ENCODE peak calls at places on chromosomes 6 and 20, in seven cellular contexts. H, X, D, B, K, G and L are unnamed samples.

GRCh38 chr6:160337301-160337700 is 10.9 kb upstream of the SLC22A3 start:
- DNase-seq in H (peak; percentile 72), X (peak; percentile 76), D (no peak), B (no peak), K (no peak), G (no peak), L (no peak)

GRCh38 chr6:131125431-131125830 is 9.8 kb upstream of the AKAP7 start:
- DNase-seq in H (peak; percentile 37), X (no peak), D (no peak), B (no peak), K (no peak), G (no peak), L (no peak)

GRCh38 chr20:53291548-53291947 is 302.1 kb downstream of the ZNF217 start:
- DNase-seq in H (peak; percentile 43), X (no peak), D (no peak), B (no peak), K (no peak), G (no peak), L (no peak)

GRCh38 chr20:5316188-5317158 is at the start of gene PROKR2:
- DNase-seq in H (no peak), X (peak; percentile 23), D (no peak), B (no peak), K (no peak), G (no peak), L (no peak)

GRCh38 chr6:37626915-37627314 is 70.8 kb downstream of the MDGA1 start:
- DNase-seq in H (no peak), X (no peak), D (no peak), B (no peak), K (no peak), G (no peak), L (no peak)

GRCh38 chr20:62907377-62908317 is 18.7 kb downstream of the DIDO1 start:
- DNase-seq in H (no peak), X (no peak), D (no peak), B (no peak), K (no peak), G (no peak), L (peak; percentile 52)

GRCh38 chr6:44572346-44572745 is 184.8 kb downstream of the CDC5L start:
- DNase-seq in H (no peak), X (no peak), D (no peak), B (no peak), K (no peak), G (no peak), L (no peak)

GRCh38 chr6:137882225-137882961 is 15.3 kb downstream of the TNFAIP3 start:
- DNase-seq in H (no peak), X (peak; percentile 44), D (peak; percentile 47), B (no peak), K (no peak), G (no peak), L (peak; percentile 64)

GRCh38 chr20:61583356-61583755 is 331.3 kb downstream of the CDH4 start:
- DNase-seq in H (no peak), X (no peak), D (no peak), B (no peak), K (no peak), G (no peak), L (no peak)

GRCh38 chr6:3323696-3324261 is 65.0 kb downstream of the PSMG4 start:
- DNase-seq in H (no peak), X (no peak), D (no peak), B (no peak), K (no peak), G (no peak), L (no peak)

GRCh38 chr6:138485586-138486248 is 13.6 kb downstream of the NHSL1 start:
- DNase-seq in H (no peak), X (no peak), D (no peak), B (no peak), K (no peak), G (no peak), L (no peak)

GRCh38 chr20:11140359-11140758 is 466.6 kb upstream of the JAG1 start:
- DNase-seq in H (peak; percentile 96), X (peak; percentile 98), D (no peak), B (no peak), K (no peak), G (no peak), L (no peak)

GRCh38 chr6:57013501-57013900 is 33.0 kb upstream of the KIAA1586 start:
- DNase-seq in H (peak; percentile 89), X (peak; percentile 65), D (no peak), B (no peak), K (no peak), G (no peak), L (no peak)

GRCh38 chr6:110813338-110813737 is 1.9 kb downstream of the CDK19 start:
- DNase-seq in H (no peak), X (no peak), D (no peak), B (no peak), K (no peak), G (no peak), L (no peak)

GRCh38 chr20:21521596-21522478 is 8.0 kb upstream of the NKX2-2 start:
- DNase-seq in H (no peak), X (no peak), D (no peak), B (no peak), K (no peak), G (no peak), L (no peak)

GRCh38 chr6:79146426-79146825 is 68.4 kb upstream of the PHIP start:
- DNase-seq in H (no peak), X (no peak), D (no peak), B (no peak), K (no peak), G (no peak), L (no peak)

GRCh38 chr6:157800420-157801237 is 22.4 kb upstream of the SNX9 start:
- DNase-seq in H (peak; percentile 57), X (peak; percentile 68), D (no peak), B (no peak), K (no peak), G (no peak), L (no peak)

GRCh38 chr6:132161283-132161682 is 210.1 kb upstream of the CCN2 start:
- DNase-seq in H (peak; percentile 62), X (peak; percentile 40), D (no peak), B (no peak), K (no peak), G (no peak), L (no peak)

GRCh38 chr6:63802606-63803206 is 167.1 kb downstream of the PHF3 start:
- DNase-seq in H (peak; percentile 51), X (no peak), D (no peak), B (no peak), K (no peak), G (no peak), L (no peak)

GRCh38 chr6:161422710-161423109 is 148.8 kb upstream of the AGPAT4 start:
- DNase-seq in H (peak; percentile 64), X (peak; percentile 27), D (no peak), B (no peak), K (no peak), G (no peak), L (no peak)

GRCh38 chr20:4563534-4563933 is 158.2 kb upstream of the PRND start:
- DNase-seq in H (peak; percentile 78), X (peak; percentile 68), D (no peak), B (no peak), K (no peak), G (no peak), L (no peak)

GRCh38 chr20:37301120-37301519 is 11.7 kb downstream of the MANBAL start:
- DNase-seq in H (no peak), X (no peak), D (no peak), B (no peak), K (peak; percentile 49), G (no peak), L (no peak)
- H3K4me3 ChIP-seq in H (no peak overlapping the region), X (no peak overlapping the region), D (no peak overlapping the region), B (no peak overlapping the region), K (no peak overlapping the region), G (no peak overlapping the region), L (no peak overlapping the region)

DNA sequence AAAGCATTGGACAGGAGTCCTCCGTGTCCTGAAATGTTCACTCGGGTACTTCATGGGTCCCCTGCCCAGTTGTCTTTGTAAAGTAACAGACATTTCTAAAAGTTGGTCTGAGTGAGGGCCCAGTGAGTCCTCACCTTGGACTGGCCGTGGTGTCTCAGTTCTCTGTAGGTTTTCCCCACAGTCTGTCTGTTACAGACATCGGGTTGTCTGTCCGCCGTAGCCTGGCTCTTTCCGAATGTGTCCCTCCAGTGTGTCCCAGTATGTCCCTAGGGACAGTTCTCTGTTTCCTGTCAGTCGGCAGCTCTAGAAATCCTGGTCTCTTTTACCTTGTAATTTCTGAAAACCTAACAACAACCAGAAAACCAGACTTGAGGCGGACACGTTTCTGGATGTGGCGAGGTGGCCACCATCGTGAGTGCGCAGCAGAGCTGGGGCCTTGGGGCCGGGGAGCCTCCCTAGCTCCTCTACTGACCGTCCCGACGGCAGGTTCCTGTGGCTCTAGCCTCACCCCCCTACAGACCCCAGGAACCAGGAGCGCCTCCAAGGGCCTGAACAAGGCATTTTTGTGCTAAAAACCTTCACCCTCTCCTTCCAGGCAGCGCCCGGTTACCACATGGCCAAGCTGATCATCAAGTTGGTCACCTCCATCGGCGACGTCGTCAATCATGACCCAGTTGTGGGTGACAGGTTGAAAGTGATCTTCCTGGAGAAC is 42.2 kb downstream of the PYGB start:
- DNase-seq in H (no peak), X (no peak), D (no peak), B (peak; percentile 11), K (no peak), G (no peak), L (no peak)
- H3K36me3 ChIP-seq in H (peaks cover 68% of the 10 kb centered on the region), X (peaks cover 64% of the 10 kb centered on the region), D (peaks cover 73% of the 10 kb centered on the region), B (peaks cover 77% of the 10 kb centered on the region), K (peaks cover 86% of the 10 kb centered on the region), G (peaks cover 70% of the 10 kb centered on the region), L (no peaks in the 10 kb centered on the region)

DNA sequence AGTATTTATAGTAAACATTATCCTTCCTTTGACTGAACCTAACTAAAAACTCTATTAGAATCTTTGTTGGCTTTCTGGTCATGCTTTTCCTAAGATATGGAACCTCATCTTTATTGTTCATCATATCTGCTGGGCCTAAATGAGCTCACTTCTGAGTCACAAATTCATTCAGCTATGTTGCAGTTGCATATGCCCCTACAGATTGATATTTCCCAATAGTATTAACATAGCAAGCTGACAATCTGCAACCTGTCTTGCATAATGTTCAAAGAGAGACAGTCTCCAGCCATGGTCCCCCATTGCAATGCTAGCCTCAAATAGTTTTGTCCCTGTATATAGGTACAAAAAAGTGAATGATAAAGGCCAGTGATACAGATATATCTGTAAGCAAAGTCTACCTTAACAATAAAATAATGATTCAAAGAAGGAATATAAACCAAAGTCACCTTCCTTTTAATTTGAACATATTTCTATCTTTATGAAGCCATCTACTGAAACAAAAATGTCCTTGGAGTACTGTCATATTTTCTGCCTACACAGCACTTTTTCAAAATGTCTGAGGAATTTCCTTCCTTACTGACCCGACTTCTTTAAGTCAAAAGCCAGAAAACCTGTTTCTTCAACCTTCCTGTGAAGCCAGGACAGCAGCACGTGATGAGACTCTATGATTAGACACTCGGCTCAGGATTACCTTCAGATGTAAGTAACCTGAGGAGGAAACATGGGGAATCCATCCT is 140.7 kb downstream of the UBE3D start:
- DNase-seq in H (no peak), X (peak; percentile 18), D (no peak), B (no peak), K (no peak), G (no peak), L (no peak)
- H3K4me3 ChIP-seq in H (no peak overlapping the region), X (no peak overlapping the region), D (no peak overlapping the region), B (no peak overlapping the region), K (no peak overlapping the region), G (no peak overlapping the region), L (no peak overlapping the region)

DNA sequence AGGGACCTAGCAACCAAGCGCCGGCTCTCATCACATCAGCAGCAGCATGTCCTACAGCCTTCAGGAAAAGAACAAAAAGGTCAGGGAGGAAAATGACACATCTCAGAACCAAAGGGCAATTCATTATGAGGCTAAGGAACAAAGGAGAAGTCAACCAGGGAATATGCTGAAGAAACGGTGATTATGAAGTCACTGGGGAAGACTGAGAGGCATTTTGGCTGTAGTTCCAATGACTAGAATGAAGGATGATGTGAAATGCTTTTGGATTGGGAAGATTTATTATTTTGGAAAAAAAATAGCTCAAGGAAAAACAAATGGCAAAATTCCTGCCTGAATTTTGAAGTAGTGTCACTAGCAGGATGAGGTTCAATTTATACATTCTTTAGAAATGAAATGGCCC is 5.7 kb downstream of the BACH2 start:
- DNase-seq in H (no peak), X (no peak), D (no peak), B (no peak), K (no peak), G (no peak), L (no peak)
- H3K36me3 ChIP-seq in H (no peaks in the 10 kb centered on the region), X (no peaks in the 10 kb centered on the region), D (peaks cover 13% of the 10 kb centered on the region), B (no peaks in the 10 kb centered on the region), K (no peaks in the 10 kb centered on the region), G (no peaks in the 10 kb centered on the region), L (no peaks in the 10 kb centered on the region)